ENCODE peak calls at places on chromosomes 11 and 22, in ten cellular contexts. F is activated T-cell treated with anti-CD3 and anti-CD28 coated beads, Interleukin-2, amount 50 U/mL, for 1 hour; B is caudate nucleus; L is dermis microvascular lymphatic vessel endothelial cell; H is H7; G is A549; X is glutamatergic neuron; N is thoracic aorta; S is stimulated activated CD4-positive, alpha-beta T cell treated with anti-CD3 and anti-CD28 coated beads, Interleukin-12 subunit alpha, Interleukin-12 subunit beta, amount 100 ng/mL, for 4 hours; P is GM12864. U is an unnamed sample.

GRCh38 chr11:72670041-72670440 is 4.2 kb downstream of the PDE2A start:
- DNase-seq in F (no peak), B (no peak), L (no peak), H (peak; percentile 77), G (no peak), X (no peak), N (no peak), S (no peak), P (no peak), U (no peak)

GRCh38 chr11:117300301-117300700 is 9.2 kb downstream of the BACE1-AS start:
- DNase-seq in F (no peak), B (no peak), L (no peak), H (peak; percentile 79), G (no peak), X (peak; percentile 48), N (no peak), S (no peak), P (no peak), U (no peak)

GRCh38 chr22:35072939-35073338 is 7.0 kb downstream of the ISX start:
- DNase-seq in F (no peak), B (no peak), L (no peak), H (no peak), G (no peak), X (no peak), N (no peak), S (no peak), P (no peak), U (no peak)

GRCh38 chr22:46074771-46075551 is 75.4 kb upstream of the PPARA start:
- DNase-seq in F (no peak), B (no peak), L (no peak), H (peak; percentile 73), G (no peak), X (no peak), N (no peak), S (no peak), P (no peak), U (no peak)

GRCh38 chr22:19802001-19802880 is 41.7 kb downstream of the TBX1 start:
- DNase-seq in F (no peak), B (no peak), L (no peak), H (peak; percentile 31), G (no peak), X (peak; percentile 67), N (no peak), S (no peak), P (no peak), U (no peak)

GRCh38 chr11:72896431-72896830 is 82.2 kb downstream of the ATG16L2 start:
- DNase-seq in F (no peak), B (no peak), L (no peak), H (no peak), G (no peak), X (no peak), N (no peak), S (no peak), P (no peak), U (no peak)

GRCh38 chr11:102111787-102112653 is 1.8 kb downstream of the YAP1 start:
- DNase-seq in F (peak; percentile 23), B (no peak), L (peak; percentile 81), H (no peak), G (peak; percentile 89), X (no peak), N (peak; percentile 9), S (peak; percentile 0), P (no peak), U (no peak)

GRCh38 chr11:16846305-16846704 is 107.9 kb downstream of the C11orf58 start:
- DNase-seq in F (no peak), B (no peak), L (no peak), H (no peak), G (peak; percentile 10), X (no peak), N (no peak), S (no peak), P (no peak), U (no peak)

GRCh38 chr22:27642104-27642800 is 159.3 kb downstream of the MN1 start:
- DNase-seq in F (no peak), B (peak; percentile 78), L (no peak), H (peak; percentile 78), G (no peak), X (no peak), N (no peak), S (no peak), P (no peak), U (no peak)

GRCh38 chr11:8839957-8840945 is 70.7 kb upstream of the AKIP1 start:
- DNase-seq in F (no peak), B (no peak), L (peak; percentile 78), H (peak; percentile 51), G (no peak), X (no peak), N (no peak), S (no peak), P (no peak), U (no peak)

GRCh38 chr22:17647996-17648395 is 9.4 kb downstream of the BCL2L13 start:
- DNase-seq in F (no peak), B (no peak), L (no peak), H (no peak), G (no peak), X (no peak), N (no peak), S (no peak), P (no peak), U (no peak)

GRCh38 chr11:67504950-67505561 is at the start of gene PITPNM1:
- DNase-seq in F (peak; percentile 82), B (no peak), L (no peak), H (peak; percentile 97), G (peak; percentile 62), X (peak; percentile 64), N (no peak), S (peak; percentile 79), P (no peak), U (peak; percentile 93)

GRCh38 chr11:58939277-58939676 is at the start of gene GLYATL1:
- DNase-seq in F (no peak), B (no peak), L (no peak), H (no peak), G (no peak), X (no peak), N (no peak), S (no peak), P (no peak), U (no peak)

GRCh38 chr22:40216041-40216756 is 38.5 kb downstream of the TNRC6B start:
- DNase-seq in F (peak; percentile 41), B (no peak), L (no peak), H (no peak), G (no peak), X (no peak), N (no peak), S (no peak), P (no peak), U (no peak)